ENCODE peak calls at places on chromosomes 16 and 17, in five cellular contexts. W, K, B, X and O are unnamed samples.

GRCh38 chr17:37135581-37135980 is 186.8 kb downstream of the AATF start:
- DNase-seq in X (no peak), B (no peak), W (no peak), K (no peak), O (no peak)

GRCh38 chr17:10316986-10317834 is 55.6 kb downstream of the MYH13 start:
- DNase-seq in X (peak; percentile 50), W (peak; percentile 74), K (no peak), B (peak; percentile 59), O (peak; percentile 3)

GRCh38 chr16:68085259-68086071 is at the start of gene NFATC3:
- DNase-seq in X (peak; percentile 34), K (peak; percentile 100), B (peak; percentile 99), W (peak; percentile 99), O (peak; percentile 98)

GRCh38 chr17:44807093-44807816 is 22.8 kb downstream of the GJC1 start:
- DNase-seq in X (no peak), B (no peak), W (no peak), K (no peak), O (no peak)

GRCh38 chr17:74369221-74369620 is 1.9 kb downstream of the GPR142 start:
- DNase-seq in B (no peak), X (no peak), K (no peak), W (peak; percentile 66), O (no peak)

GRCh38 chr17:61255609-61256008 is 144.0 kb upstream of the TBX2 start:
- DNase-seq in W (no peak), K (no peak), B (no peak), X (no peak), O (no peak)

GRCh38 chr17:8059131-8059530 is 20.3 kb downstream of the ALOX15B start:
- DNase-seq in W (no peak), X (no peak), K (no peak), B (no peak), O (no peak)

GRCh38 chr17:75654176-75654575 is 12.8 kb downstream of the RECQL5 start:
- DNase-seq in B (no peak), X (no peak), K (no peak), W (no peak), O (no peak)

GRCh38 chr17:38870259-38871165 is 654 bp downstream of the LASP1 start:
- DNase-seq in W (peak; percentile 80), X (peak; percentile 68), B (peak; percentile 81), K (peak; percentile 92), O (peak; percentile 42)

GRCh38 chr17:60304502-60304901 is 87.4 kb downstream of the USP32 start:
- DNase-seq in W (no peak), B (no peak), X (no peak), K (no peak), O (no peak)

GRCh38 chr17:46736100-46736499 is 82.4 kb downstream of the WNT3 start:
- DNase-seq in B (peak; percentile 31), K (no peak), X (no peak), W (no peak), O (no peak)

GRCh38 chr17:61371606-61372005 is 28.0 kb upstream of the TBX2 start:
- DNase-seq in X (no peak), K (no peak), B (no peak), W (no peak), O (no peak)

GRCh38 chr17:68344701-68345136 is 53.4 kb downstream of the ARSG start:
- DNase-seq in B (no peak), X (no peak), K (no peak), W (no peak), O (no peak)

GRCh38 chr16:57485916-57486857 is at the start of gene DOK4:
- DNase-seq in W (peak; percentile 86), X (peak; percentile 89), B (peak; percentile 74), K (peak; percentile 86), O (peak; percentile 39)

GRCh38 chr16:31451681-31452351 is 7.5 kb upstream of the ARMC5 start:
- DNase-seq in W (peak; percentile 71), K (peak; percentile 64), B (peak; percentile 47), X (peak; percentile 82), O (peak; percentile 76)

GRCh38 chr17:80544655-80545498 is at the start of gene RPTOR:
- DNase-seq in K (peak; percentile 89), B (peak; percentile 92), X (peak; percentile 98), W (peak; percentile 86), O (peak; percentile 91)

GRCh38 chr17:17739388-17740066 is 58.3 kb downstream of the RAI1 start:
- DNase-seq in K (peak; percentile 76), X (peak; percentile 88), W (no peak), B (no peak), O (peak; percentile 60)

GRCh38 chr17:77209330-77209748 is 68.6 kb downstream of the SEC14L1 start:
- DNase-seq in B (no peak), K (peak; percentile 10), X (no peak), W (no peak), O (no peak)

GRCh38 chr16:49952386-49952785 is 72.6 kb upstream of the CNEP1R1 start:
- DNase-seq in B (no peak), K (no peak), X (no peak), W (no peak), O (no peak)

GRCh38 chr16:70697601-70698170 is 11.8 kb upstream of the MTSS2 start:
- DNase-seq in K (no peak), X (no peak), B (no peak), W (no peak), O (peak; percentile 49)
- H3K4me3 ChIP-seq in K (no peak overlapping the region), X (no peak overlapping the region), B (no peak overlapping the region), W (no peak overlapping the region), O (no peak overlapping the region)

GRCh38 chr16:20359997-20360396 is 7.5 kb upstream of the UMOD start:
- DNase-seq in W (peak; percentile 53), K (no peak), X (no peak), B (no peak), O (no peak)
- TF ChIP-seq CTCF in W (peak; percentile 40), K (no peak), X (peak; percentile 6), B (no peak), O (no peak)

DNA sequence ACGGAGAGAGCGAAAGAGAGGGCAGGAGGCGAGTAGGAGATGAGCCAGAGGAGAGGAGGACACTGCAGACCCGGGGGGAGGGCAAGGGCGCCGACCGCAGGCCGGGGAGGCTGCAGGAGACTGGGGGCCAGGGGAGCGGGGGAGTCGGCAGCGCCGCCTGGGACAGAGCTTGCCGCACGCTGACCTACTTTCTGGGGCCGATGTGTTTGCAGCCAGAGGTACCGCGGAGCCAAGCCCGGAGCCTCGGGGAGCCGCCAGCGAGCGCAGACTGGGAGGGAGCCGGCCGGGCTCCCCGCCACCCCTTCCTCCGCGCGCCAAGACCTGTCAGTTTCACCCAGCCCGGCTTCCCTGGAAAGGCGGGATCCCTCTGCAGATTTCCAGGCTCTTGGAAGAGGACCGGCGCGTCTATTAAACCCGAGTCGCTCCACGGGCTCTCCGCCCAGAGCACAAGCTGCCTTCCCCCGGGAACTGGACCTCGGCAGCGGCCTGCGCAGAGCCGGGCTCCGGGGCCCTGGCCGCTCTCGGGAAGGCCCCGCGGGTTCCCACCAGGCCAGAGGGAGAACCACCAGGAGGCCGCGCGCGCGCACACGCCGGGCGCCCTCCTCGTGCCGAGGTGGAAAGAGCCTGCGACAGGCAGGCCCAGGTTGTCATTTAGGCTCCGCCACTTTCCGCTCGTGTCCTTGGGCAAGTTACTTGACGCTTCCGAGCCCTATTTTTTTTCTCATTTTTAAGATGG is 74.5 kb downstream of the CMC2 start:
- DNase-seq in K (peak; percentile 70), B (peak; percentile 9), X (peak; percentile 54), W (peak; percentile 70), O (peak; percentile 64)
- H3K4me3 ChIP-seq in K (no peak overlapping the region), B (no peak overlapping the region), X (peak overlapping the region; percentile 43), W (no peak overlapping the region), O (peak overlapping the region; percentile 41)

GRCh38 chr17:47850692-47851573 is at the start of gene SP6:
- DNase-seq in K (peak; percentile 91), X (peak; percentile 91), B (no peak), W (peak; percentile 91), O (peak; percentile 24)
- TF ChIP-seq CTCF in K (peak; percentile 10), X (peak; percentile 27), B (no peak), W (peak; percentile 55), O (no peak)

DNA sequence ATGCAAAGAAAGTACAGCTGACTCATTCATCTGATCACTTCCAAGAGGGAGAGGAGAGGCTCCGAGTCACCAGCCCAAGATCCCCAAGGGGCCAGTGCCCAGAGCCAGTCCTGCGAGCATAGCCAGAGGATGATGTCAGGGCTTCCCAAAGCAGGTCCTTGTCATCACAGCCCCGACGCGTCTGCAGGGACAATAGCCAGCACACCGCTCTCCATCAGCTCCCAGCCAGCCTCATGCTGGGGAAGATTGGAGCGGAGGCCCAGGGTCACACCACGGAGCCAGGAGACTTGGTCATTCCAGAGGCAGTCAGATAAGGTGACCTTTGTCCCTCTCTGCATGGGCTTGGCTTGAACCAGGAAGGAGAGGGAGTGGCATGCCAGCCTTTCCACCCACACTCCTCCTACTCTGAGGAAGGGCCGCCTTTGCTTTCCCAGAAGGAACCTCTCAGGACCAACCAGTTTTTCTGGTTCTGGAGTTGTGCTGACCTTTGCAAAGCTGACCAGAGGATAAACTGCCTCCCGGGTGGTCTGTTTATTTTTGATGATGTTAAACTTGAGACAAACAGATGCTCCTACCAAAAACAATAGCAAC is 58.3 kb upstream of the ARHGAP44 start:
- DNase-seq in X (peak; percentile 9), B (no peak), W (peak; percentile 91), K (peak; percentile 76), O (peak; percentile 37)
- H3K4me3 ChIP-seq in X (no peak overlapping the region), B (no peak overlapping the region), W (no peak overlapping the region), K (no peak overlapping the region), O (no peak overlapping the region)

DNA sequence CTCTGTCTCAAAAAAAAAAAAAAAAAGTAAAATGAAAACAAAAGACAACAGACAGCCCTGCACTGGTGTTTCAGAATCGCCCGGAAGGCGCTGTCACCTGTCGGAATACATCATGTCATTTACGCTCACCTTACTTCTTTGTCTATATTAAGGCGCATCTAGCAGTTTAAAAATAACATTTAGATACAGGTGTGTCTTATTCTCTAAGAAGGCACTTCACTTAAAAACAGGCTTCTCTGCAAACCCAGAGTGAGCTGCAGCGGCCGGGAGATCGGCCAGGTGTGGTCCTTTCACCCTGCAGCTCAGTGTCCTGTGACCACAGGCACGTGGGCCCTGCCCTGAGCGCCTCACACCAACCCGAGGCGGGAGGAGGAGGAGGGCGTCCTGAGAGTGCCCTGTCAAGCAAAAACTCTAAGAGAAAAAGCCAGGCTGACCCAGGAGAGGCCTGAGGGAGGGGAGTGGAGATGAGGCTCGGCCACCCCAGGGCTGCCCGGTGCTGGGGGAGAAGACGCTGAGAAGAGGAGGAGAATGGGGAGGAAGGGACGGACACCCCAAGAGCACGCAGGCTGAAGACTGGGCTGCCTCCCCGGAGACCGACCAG is 3.3 kb upstream of the LMF1 start:
- DNase-seq in W (no peak), X (no peak), K (peak; percentile 54), B (no peak), O (no peak)
- TF ChIP-seq CTCF in W (no peak), X (no peak), K (no peak), B (no peak), O (no peak)